ENCODE peak calls at places on chromosomes 5 and 9, in four cellular contexts. F is tibial artery, Q is neural crest cell, B is epithelial cell of esophagus. M is an unnamed sample.
A peak's percentile ranks its signal among the peaks of the same experiment; 100 is the strongest.

GRCh38 chr5:74232281-74232680 is 408.2 kb downstream of the ENC1 start:
- DNase-seq in B (peak; percentile 99), F (no peak), Q (no peak), M (no peak)

GRCh38 chr5:176590035-176590729 is 19.8 kb downstream of the GPRIN1 start:
- DNase-seq in Q (no peak), F (no peak), B (peak; percentile 63), M (no peak)

GRCh38 chr5:100654895-100655294 is 119.7 kb downstream of the FAM174A start:
- DNase-seq in Q (no peak), B (no peak), F (no peak), M (no peak)

GRCh38 chr9:87206064-87206661 is 258.9 kb upstream of the GAS1 start:
- DNase-seq in B (peak; percentile 37), F (no peak), Q (no peak), M (no peak)

GRCh38 chr5:71582945-71583584 is 4.1 kb upstream of the MCCC2 start:
- DNase-seq in B (no peak), Q (no peak), F (no peak), M (no peak)

GRCh38 chr5:150595466-150596031 is 44.9 kb upstream of the SYNPO start:
- DNase-seq in F (no peak), B (no peak), Q (no peak), M (no peak)

GRCh38 chr9:110095238-110095637 is 112.7 kb downstream of the C9orf152 start:
- DNase-seq in B (no peak), F (no peak), Q (no peak), M (no peak)

GRCh38 chr5:43874772-43875171 is 271.8 kb downstream of the NNT start:
- DNase-seq in B (peak; percentile 3), Q (no peak), F (no peak), M (no peak)

GRCh38 chr5:154444559-154445421 is 1.0 kb upstream of the SAP30L start:
- DNase-seq in B (peak; percentile 20), F (no peak), Q (peak; percentile 8), M (peak; percentile 32)

GRCh38 chr9:75866273-75866871 is 24.1 kb upstream of the PCSK5 start:
- DNase-seq in Q (peak; percentile 55), B (peak; percentile 67), F (peak; percentile 63), M (peak; percentile 31)

GRCh38 chr5:42995152-42995751 is 44.9 kb downstream of the ANXA2R start:
- DNase-seq in B (no peak), F (no peak), Q (no peak), M (no peak)

DNA sequence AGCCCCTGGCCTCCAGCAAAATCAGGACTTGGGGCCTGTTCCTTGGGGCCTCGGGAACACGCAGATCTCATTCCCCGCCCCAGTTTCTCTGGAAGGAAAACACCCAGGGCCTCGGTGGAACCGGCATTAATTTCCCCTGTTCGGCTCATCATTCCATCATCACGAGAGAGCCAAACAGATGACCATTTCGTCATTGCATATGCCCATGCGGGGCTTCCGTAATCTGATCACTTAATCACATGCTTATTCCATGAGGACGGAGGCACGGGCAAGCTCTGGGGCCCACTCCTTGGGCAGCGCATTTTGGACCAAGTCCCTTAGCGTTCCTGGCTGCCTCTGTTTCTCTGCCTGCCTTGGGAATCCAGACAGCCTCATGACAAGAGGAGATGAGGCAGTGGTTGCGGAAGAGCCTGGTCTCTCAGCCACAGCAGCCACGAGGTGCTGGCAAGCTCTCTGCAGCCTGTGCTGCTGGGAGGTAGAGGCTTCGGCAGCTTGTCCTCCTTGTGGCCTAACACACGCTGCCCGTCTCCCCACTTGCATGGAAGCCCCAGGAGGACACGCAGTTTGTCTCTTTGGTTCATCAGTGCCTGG is 65.0 kb upstream of the IER5L start:
- DNase-seq in Q (no peak), F (peak; percentile 87), B (no peak), M (no peak)
- TF ChIP-seq CTCF in Q (no peak), F (no peak), B (no peak), M (no peak)

DNA sequence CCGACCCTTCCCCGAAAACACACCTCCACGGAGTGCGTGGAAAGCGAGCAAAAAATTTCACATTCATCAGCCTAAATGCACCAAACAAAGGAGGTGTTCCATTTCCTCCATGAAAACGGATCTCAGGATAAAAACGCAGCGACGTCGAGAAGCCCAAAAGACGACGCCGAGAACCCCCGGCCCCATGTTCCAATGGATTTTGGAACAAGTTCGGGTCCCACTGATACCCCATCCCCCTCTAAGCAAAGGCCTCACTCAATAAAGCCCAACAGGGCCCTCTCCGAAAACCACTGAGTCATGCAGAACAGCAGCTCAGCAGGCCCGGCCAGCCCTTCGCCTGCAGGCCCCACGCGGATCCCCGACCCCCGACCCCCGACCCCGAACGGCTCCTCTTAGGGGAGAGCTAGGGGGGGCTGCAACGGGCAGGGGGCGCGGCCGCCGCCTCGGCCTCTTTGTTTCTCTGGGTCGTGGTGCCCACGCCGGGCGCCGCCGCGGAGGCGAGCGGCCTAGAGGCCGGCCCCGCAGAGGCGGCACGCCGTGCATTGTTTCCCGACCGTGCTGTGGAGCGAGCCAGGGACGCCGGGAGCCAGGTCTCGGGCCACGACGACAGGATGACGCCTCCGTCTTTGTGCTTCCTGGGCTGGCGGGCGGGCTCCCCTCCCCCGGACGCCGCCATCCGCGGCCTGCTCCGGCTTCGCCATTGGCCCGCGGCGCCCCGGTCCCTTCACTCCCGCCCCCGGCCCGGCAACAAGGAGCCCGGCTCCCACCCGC is 915 bp downstream of the ZFAND5 start:
- DNase-seq in B (peak; percentile 61), Q (peak; percentile 38), F (peak; percentile 58), M (peak; percentile 46)
- TF ChIP-seq CTCF in B (no peak), Q (no peak), F (no peak), M (no peak)

DNA sequence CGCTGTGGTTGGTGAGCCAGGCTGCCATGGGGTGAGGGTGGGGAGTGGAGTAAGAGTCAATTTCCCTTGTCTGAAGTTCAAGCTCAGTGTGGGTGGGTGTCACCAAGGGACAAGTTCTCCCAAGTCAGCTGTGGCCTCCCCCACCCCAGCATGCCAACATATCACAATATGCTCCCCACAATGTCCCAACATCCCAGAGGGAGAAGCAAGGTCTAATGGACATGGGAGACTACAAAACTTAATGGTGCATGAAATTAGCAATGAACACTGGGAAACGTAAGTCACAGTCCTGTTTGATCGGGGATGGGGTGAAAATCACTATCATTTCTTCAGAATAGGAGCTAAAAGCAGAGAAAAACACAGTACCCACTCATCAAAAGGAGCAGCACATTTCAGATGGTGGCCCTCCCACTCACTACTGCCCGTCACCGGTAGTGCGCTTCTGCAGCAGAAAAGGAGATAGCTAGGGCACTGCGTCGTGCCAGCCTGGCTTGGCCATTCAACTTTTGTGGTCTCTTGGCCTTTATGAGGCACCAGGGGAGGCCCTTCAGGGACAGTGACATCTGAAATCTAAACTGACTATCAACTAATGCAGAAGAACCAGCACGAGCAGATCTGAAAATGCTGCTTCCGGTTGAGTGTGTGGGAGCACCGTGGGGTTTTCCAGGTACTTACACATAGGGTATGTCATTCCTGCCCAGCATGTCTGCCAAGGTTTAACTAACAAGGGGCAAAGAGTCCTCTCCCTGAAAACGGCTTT is 20.5 kb upstream of the NDFIP1 start:
- DNase-seq in F (no peak), Q (no peak), B (peak; percentile 14), M (no peak)
- TF ChIP-seq CTCF in F (no peak), Q (no peak), B (no peak), M (no peak)

GRCh38 chr5:77861576-77861975 is 85.4 kb upstream of the TBCA start:
- DNase-seq in F (no peak), B (no peak), Q (no peak), M (no peak)
- TF ChIP-seq CTCF in F (no peak), B (no peak), Q (no peak), M (no peak)

GRCh38 chr5:180205936-180206335 is 3.1 kb downstream of the RASGEF1C start:
- DNase-seq in Q (no peak), F (no peak), B (no peak), M (no peak)
- TF ChIP-seq CTCF in Q (no peak), F (no peak), B (no peak), M (no peak)